ENCODE peak calls at places on chromosomes 7 and 10, in four cellular contexts. One of them, this sample, is unnamed. For H3K27me3, the result is how much of the 10 kb centered on the place peaks cover.

GRCh38 chr10:48444266-48444665 is 137.8 kb downstream of the MAPK8 start:
- DNase-seq in tibial artery: no peak
- DNase-seq in heart right ventricle: no peak
- DNase-seq in adrenal gland: peak
- DNase-seq in this sample: peak

GRCh38 chr10:48683893-48684292 is 780 bp upstream of the WDFY4 start:
- DNase-seq in heart right ventricle: no peak
- DNase-seq in tibial artery: no peak
- DNase-seq in adrenal gland: no peak
- DNase-seq in this sample: no peak

GRCh38 chr7:112481833-112482669 is 1.3 kb downstream of the LSMEM1 start:
- DNase-seq in tibial artery: peak
- DNase-seq in heart right ventricle: no peak
- DNase-seq in adrenal gland: peak
- DNase-seq in this sample: peak

GRCh38 chr7:44634839-44635591 is 28.6 kb downstream of the OGDH start:
- DNase-seq in adrenal gland: peak
- DNase-seq in heart right ventricle: peak
- DNase-seq in tibial artery: no peak
- DNase-seq in this sample: no peak

GRCh38 chr7:76310102-76310957 is 7.9 kb downstream of the HSPB1 start:
- DNase-seq in adrenal gland: peak
- DNase-seq in heart right ventricle: no peak
- DNase-seq in tibial artery: no peak
- DNase-seq in this sample: peak

GRCh38 chr7:16989883-16990413 is 108.2 kb upstream of the AGR3 start:
- DNase-seq in heart right ventricle: peak
- DNase-seq in tibial artery: peak
- DNase-seq in adrenal gland: peak
- DNase-seq in this sample: peak

GRCh38 chr10:16441106-16441850 is 4.5 kb downstream of the PTER start:
- DNase-seq in heart right ventricle: no peak
- DNase-seq in tibial artery: no peak
- DNase-seq in adrenal gland: no peak
- DNase-seq in this sample: no peak

GRCh38 chr10:88232029-88232895 is 350.9 kb downstream of the RNLS start:
- DNase-seq in adrenal gland: peak
- DNase-seq in heart right ventricle: peak
- DNase-seq in tibial artery: peak
- DNase-seq in this sample: peak

GRCh38 chr7:82288769-82289535 is 154.6 kb downstream of the CACNA2D1 start:
- DNase-seq in tibial artery: no peak
- DNase-seq in heart right ventricle: no peak
- DNase-seq in adrenal gland: no peak
- DNase-seq in this sample: peak

GRCh38 chr10:110456523-110457091 is 41.1 kb upstream of the DUSP5 start:
- DNase-seq in adrenal gland: peak
- DNase-seq in tibial artery: no peak
- DNase-seq in heart right ventricle: no peak
- DNase-seq in this sample: no peak

GRCh38 chr10:34187201-34187600 is 627.9 kb downstream of the PARD3 start:
- DNase-seq in tibial artery: no peak
- DNase-seq in heart right ventricle: no peak
- DNase-seq in adrenal gland: no peak
- DNase-seq in this sample: no peak

GRCh38 chr10:52663161-52663560 is 109.4 kb downstream of the MBL2 start:
- DNase-seq in tibial artery: no peak
- DNase-seq in heart right ventricle: no peak
- DNase-seq in adrenal gland: no peak
- DNase-seq in this sample: no peak
- H3K27me3 ChIP-seq in tibial artery: under half
- H3K27me3 ChIP-seq in heart right ventricle: under half
- H3K27me3 ChIP-seq in adrenal gland: under half
- H3K27me3 ChIP-seq in this sample: under half

GRCh38 chr10:97134983-97135382 is 50.8 kb downstream of the SLIT1 start:
- DNase-seq in tibial artery: no peak
- DNase-seq in heart right ventricle: no peak
- DNase-seq in adrenal gland: no peak
- DNase-seq in this sample: no peak
- H3K27me3 ChIP-seq in tibial artery: under half
- H3K27me3 ChIP-seq in heart right ventricle: under half
- H3K27me3 ChIP-seq in adrenal gland: under half
- H3K27me3 ChIP-seq in this sample: under half

GRCh38 chr10:100740476-100741341 is 4.7 kb upstream of the PAX2 start:
- DNase-seq in heart right ventricle: no peak
- DNase-seq in adrenal gland: no peak
- DNase-seq in tibial artery: no peak
- DNase-seq in this sample: no peak
- H3K27me3 ChIP-seq in heart right ventricle: half or more
- H3K27me3 ChIP-seq in adrenal gland: half or more
- H3K27me3 ChIP-seq in tibial artery: under half
- H3K27me3 ChIP-seq in this sample: half or more

GRCh38 chr7:156184164-156184563 is 371.9 kb upstream of the SHH start:
- DNase-seq in adrenal gland: no peak
- DNase-seq in heart right ventricle: no peak
- DNase-seq in tibial artery: no peak
- DNase-seq in this sample: no peak
- H3K27me3 ChIP-seq in adrenal gland: under half
- H3K27me3 ChIP-seq in heart right ventricle: under half
- H3K27me3 ChIP-seq in tibial artery: under half
- H3K27me3 ChIP-seq in this sample: under half

DNA sequence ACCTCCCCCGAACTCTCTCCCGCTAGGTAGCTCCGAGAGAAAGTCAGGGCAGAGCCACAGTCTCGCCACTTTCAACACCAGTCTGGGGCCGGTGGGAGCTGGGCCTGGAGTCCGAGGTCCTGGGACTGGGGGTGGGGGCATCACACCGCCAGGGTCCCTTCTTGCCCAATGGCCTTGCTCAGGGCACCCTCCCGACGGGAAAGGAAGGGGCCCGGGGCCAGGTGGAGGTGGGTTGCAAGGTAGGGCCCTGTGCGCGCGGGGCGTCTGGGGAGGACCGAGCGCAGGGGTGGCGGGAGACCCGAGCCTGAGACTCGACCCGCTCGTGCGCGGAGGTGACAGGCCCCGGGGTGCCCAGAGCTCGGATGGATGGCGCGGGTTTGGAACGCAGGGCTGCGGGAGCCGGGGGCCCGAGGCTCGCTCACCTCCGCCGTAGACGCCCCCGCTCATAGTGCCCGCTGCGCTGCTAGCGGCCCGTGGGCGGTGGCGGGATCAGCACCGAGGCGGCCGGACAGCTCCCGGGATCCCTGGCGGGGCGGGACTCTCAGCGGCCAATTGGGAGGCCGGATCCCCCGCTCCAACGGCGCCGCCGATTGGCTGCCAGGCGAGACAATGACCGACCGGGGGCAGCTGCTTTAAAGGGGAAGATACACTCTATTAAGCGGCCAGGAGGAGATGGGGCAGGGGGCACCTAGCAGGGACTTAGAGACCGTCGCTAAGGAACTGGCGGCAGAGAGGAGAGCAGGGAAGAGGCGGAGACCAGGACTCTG is at the start of gene ACTL6B:
- DNase-seq in adrenal gland: peak
- DNase-seq in tibial artery: no peak
- DNase-seq in heart right ventricle: peak
- DNase-seq in this sample: peak
- H3K27me3 ChIP-seq in adrenal gland: under half
- H3K27me3 ChIP-seq in tibial artery: under half
- H3K27me3 ChIP-seq in heart right ventricle: half or more
- H3K27me3 ChIP-seq in this sample: under half

DNA sequence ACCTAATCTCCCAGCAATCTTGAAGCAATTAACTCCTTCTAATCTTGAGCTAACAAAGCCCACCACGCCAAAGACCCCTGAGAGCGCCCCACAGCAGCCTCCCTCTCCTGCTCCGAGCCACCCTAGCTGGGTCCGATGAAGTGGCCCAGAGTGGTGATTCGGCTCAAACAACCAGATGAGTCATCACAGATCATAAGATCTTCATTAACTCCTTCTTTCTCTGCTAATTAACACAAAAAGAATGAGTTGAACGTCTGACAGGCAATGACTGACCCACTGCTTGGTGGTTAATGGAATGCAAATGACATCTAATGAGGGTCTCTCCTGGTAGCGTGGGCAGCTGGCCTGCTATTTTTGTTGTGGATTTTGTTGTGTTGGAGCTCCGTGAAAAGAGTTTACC is 161.5 kb downstream of the RAB11FIP2 start:
- DNase-seq in adrenal gland: no peak
- DNase-seq in heart right ventricle: no peak
- DNase-seq in tibial artery: no peak
- DNase-seq in this sample: no peak
- H3K27me3 ChIP-seq in adrenal gland: under half
- H3K27me3 ChIP-seq in heart right ventricle: under half
- H3K27me3 ChIP-seq in tibial artery: under half
- H3K27me3 ChIP-seq in this sample: under half